ENCODE peak calls at places on chromosome 18, in four cellular contexts. X is pancreas, D is cardiac muscle cell, R is iPS DF 6.9. A is an unnamed sample.
A peak's percentile ranks its signal among the peaks of the same experiment; 100 is the strongest.

GRCh38 chr18:31685097-31686082 is 1.0 kb upstream of the B4GALT6 start:
- DNase-seq in D (peak; percentile 88), X (peak; percentile 74), R (peak; percentile 35), A (peak; percentile 59)

GRCh38 chr18:60383865-60384264 is 11.3 kb upstream of the MC4R start:
- DNase-seq in D (no peak), X (no peak), R (no peak), A (no peak)

GRCh38 chr18:6521804-6522418 is 107.2 kb upstream of the L3MBTL4 start:
- DNase-seq in X (peak; percentile 36), R (peak; percentile 57), D (peak; percentile 63), A (no peak)

GRCh38 chr18:69328086-69328485 is 72.6 kb upstream of the DOK6 start:
- DNase-seq in R (no peak), D (no peak), X (no peak), A (no peak)

GRCh38 chr18:59927246-59927825 is 27.5 kb downstream of the PMAIP1 start:
- DNase-seq in X (no peak), D (peak; percentile 52), R (no peak), A (no peak)

GRCh38 chr18:998976-999375 is 94.3 kb downstream of the ADCYAP1 start:
- DNase-seq in X (no peak), D (no peak), R (no peak), A (no peak)

GRCh38 chr18:34729740-34730338 is 19.7 kb downstream of the DTNA start:
- DNase-seq in R (no peak), D (no peak), X (no peak), A (no peak)

GRCh38 chr18:69138088-69138487 is 262.6 kb upstream of the DOK6 start:
- DNase-seq in D (no peak), X (no peak), R (no peak), A (no peak)

GRCh38 chr18:34993289-34993688 is 47.9 kb upstream of the MAPRE2 start:
- DNase-seq in D (no peak), X (no peak), R (no peak), A (no peak)

GRCh38 chr18:49690307-49690706 is 123.0 kb downstream of the ACAA2 start:
- DNase-seq in D (peak; percentile 88), R (no peak), X (no peak), A (no peak)

GRCh38 chr18:68152770-68153169 is 562.1 kb downstream of the TMX3 start:
- DNase-seq in D (no peak), R (peak; percentile 41), X (no peak), A (no peak)

GRCh38 chr18:13379062-13379800 is 160.7 kb downstream of the LDLRAD4 start:
- DNase-seq in D (no peak), R (no peak), X (no peak), A (no peak)

GRCh38 chr18:42274488-42275137 is 319.6 kb downstream of the PIK3C3 start:
- DNase-seq in X (no peak), R (no peak), D (peak; percentile 64), A (no peak)

GRCh38 chr18:48032876-48033769 is 102.7 kb upstream of the SMAD2 start:
- DNase-seq in R (no peak), D (peak; percentile 54), X (no peak), A (no peak)

GRCh38 chr18:79413901-79414300 is 18.2 kb downstream of the NFATC1 start:
- DNase-seq in R (no peak), D (no peak), X (no peak), A (no peak)

GRCh38 chr18:48342125-48342524 is 67.1 kb downstream of the ZBTB7C start:
- DNase-seq in X (peak; percentile 16), R (no peak), D (no peak), A (peak; percentile 18)

GRCh38 chr18:41075212-41075611 is 879.8 kb upstream of the PIK3C3 start:
- DNase-seq in R (no peak), X (no peak), D (peak; percentile 32), A (no peak)

DNA sequence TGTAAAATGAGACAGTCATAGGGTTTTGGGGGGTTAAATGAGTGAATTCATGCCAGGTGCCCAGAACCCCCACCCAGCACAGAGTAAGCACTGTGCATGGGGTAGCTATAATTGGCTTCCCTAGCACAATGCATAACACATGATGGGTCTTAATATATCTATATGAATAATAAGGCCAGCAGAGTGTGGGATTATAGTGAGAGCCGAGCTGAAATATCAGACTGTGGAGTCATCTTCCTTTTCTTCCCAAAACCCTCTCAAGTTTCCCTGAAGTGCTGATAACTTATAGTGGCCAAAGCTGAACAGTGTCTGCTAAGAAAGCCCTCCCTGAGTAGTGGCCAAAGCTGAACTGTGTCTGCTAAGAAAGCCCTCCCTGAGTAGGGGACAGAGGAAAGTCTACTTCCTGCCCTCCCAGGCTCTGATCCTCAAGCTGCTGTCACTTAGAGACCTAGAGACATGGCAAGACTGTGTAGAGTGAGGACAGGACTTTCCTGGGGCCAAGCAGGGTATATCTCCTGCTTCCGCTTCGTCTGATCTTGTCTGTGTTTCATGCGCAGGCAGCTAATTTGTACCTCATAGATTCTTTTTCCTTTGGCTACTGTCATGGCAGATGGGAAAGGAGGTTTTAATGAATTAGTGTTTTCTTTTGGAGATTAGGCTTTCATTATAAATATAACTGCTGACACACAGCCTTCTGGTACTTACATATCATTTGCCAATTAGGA is 94.8 kb downstream of the FHOD3 start:
- DNase-seq in X (no peak), R (no peak), D (peak; percentile 45), A (no peak)
- H3K27ac ChIP-seq in X (no peak overlapping the region), R (no peak overlapping the region), D (peak overlapping the region; percentile 85), A (no peak overlapping the region)

GRCh38 chr18:22174341-22175148 is 5.2 kb downstream of the GATA6 start:
- DNase-seq in R (no peak), X (no peak), D (no peak), A (no peak)
- H3K27ac ChIP-seq in R (no peak overlapping the region), X (peak overlapping the region; percentile 99), D (peak overlapping the region; percentile 99), A (no peak overlapping the region)

DNA sequence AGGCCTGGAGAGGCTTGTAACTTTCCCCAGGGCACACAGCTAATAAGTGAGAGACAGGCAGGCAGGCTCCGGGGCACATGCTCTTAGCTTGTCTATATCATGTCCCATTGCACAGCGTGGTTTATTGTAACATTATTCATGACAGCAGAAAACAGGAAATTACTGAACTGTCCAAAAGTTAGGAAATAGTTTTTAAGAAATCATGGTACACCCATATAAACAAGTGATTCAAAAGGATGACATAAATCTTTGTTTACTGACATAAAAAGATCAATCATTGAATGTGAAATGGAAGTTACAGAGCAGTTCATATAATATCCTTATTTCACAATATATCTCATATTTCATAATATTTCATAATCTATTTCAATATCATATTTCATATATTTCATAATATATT is 34.3 kb upstream of the TXNDC2 start:
- DNase-seq in R (no peak), X (no peak), D (peak; percentile 40), A (no peak)
- H3K27ac ChIP-seq in R (no peak overlapping the region), X (no peak overlapping the region), D (no peak overlapping the region), A (no peak overlapping the region)

DNA sequence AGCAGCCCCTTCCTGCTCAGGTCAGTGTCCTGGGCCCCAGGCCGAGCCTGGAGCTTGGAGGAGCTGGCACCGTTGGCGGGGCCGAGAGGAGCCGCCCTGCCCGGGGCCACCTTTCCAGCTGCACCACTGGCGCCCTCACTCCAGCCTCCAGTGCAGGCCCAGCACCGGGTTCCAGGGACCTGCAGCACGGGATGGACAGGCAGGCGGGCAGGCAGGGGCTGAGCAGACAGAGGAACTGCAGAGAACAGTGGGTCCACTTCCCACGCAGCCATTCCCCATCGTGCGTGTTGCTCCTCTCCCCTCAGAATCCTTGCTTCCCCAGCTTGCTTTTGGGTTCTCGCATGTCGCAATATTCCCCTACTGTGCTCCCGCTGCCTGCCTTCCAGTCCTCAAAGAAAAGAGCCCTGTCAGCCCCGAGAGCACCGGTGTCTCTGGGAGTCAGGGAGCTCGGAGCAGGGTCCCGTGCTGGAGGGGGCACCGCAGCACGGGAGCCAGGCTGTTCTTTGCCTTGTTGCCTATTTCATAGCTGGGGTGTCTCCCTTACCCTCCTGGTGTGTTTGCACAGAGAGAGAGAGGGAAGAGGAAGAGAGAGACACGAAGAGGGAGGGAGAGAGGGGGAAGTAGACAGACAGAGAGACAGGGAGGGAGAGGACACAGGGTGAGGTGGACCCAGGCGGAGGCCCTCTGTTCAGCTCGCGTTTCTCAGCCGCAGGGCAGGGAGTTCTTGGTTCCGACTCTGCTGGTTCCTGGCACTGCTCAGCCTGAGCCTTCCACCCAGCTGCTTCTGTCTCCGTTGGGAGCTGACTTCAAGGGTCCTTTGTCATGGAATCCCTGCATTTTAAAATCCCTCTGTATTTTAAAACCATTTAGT is 126.0 kb downstream of the MBP start:
- DNase-seq in R (no peak), D (no peak), X (no peak), A (peak; percentile 61)
- H3K27ac ChIP-seq in R (no peak overlapping the region), D (no peak overlapping the region), X (peak overlapping the region; percentile 39), A (peak overlapping the region; percentile 79)

GRCh38 chr18:11862468-11863137 is 11.4 kb downstream of the CHMP1B start:
- DNase-seq in X (no peak), R (no peak), D (peak; percentile 49), A (no peak)
- H3K27ac ChIP-seq in X (no peak overlapping the region), R (no peak overlapping the region), D (no peak overlapping the region), A (no peak overlapping the region)

DNA sequence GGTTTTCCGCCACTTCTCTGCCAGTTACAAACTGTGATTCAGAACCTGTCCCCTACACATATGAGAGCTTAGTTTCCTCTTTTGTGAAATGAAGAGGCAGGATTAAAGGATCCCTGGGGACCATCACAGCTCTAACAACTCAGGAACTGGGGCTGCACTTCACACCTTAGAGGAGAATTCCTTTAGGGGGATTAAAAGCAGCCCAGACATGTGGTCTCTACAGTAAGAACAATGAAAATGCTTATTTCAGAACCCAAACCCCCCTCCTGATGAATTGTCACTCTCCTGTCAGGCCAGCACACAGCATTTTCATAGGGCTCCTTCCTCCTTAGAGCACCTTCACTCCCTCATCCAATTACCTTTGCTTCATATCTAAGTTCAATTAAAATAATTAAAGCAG is 101.5 kb upstream of the NEDD4L start:
- DNase-seq in R (no peak), D (no peak), X (no peak), A (no peak)
- H3K27ac ChIP-seq in R (no peak overlapping the region), D (no peak overlapping the region), X (no peak overlapping the region), A (no peak overlapping the region)

DNA sequence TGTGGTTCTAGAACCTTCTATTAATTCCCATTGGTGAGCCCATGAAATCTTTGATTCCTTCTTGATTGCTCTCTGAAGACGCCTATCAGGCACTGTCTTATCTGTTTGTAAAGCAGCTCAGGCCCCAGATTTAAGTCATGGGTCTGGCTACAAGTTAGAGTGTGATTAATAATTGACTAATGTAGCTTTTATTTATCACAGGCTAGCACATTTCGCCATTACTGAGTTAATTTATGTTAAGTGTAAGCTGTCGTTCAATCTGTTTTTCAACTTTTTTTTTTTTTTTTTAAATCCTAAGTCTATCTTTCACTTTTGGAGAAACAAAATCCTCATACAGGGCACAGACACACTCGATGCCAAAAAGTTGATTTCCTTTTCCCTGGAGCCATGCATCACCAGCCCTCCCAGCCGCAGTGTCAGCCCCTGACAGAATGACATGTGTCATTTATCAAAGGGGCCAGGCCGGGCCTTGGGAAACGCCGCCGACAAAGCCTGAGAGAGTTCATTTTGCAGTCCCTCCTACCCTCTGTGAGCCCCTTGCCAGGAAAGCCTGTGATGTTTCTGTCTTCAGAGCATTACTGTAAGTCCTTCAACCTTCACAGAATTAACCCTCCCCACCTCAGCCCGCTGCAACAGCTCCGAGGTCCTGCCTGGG is 15.8 kb downstream of the TSHZ1 start:
- DNase-seq in D (peak; percentile 13), R (no peak), X (no peak), A (no peak)
- H3K27ac ChIP-seq in D (peak overlapping the region; percentile 92), R (no peak overlapping the region), X (peak overlapping the region; percentile 21), A (no peak overlapping the region)

GRCh38 chr18:26424428-26425147 is 123.8 kb downstream of the KCTD1 start:
- DNase-seq in D (no peak), R (no peak), X (no peak), A (no peak)
- H3K27ac ChIP-seq in D (no peak overlapping the region), R (no peak overlapping the region), X (no peak overlapping the region), A (no peak overlapping the region)

A was measured in substantia nigra.